ENCODE peak calls at places on chromosomes 1 and 21, in five cellular contexts. One of them, this sample, is unnamed. For H3K4me1, the result is how much of the 10 kb centered on the place peaks cover.

GRCh38 chr1:172628416-172628815 is 30.5 kb upstream of the FASLG start:
- DNase-seq in A549: no peak
- DNase-seq in heart left ventricle: no peak
- DNase-seq in heart right ventricle: no peak
- DNase-seq in mammary epithelial cell: no peak
- DNase-seq in this sample: no peak

GRCh38 chr1:148307583-148308185 is 155.6 kb upstream of the NBPF11 start:
- DNase-seq in mammary epithelial cell: no peak
- DNase-seq in heart left ventricle: no peak
- DNase-seq in A549: no peak
- DNase-seq in heart right ventricle: no peak
- DNase-seq in this sample: no peak

GRCh38 chr1:172775598-172776570 is 117.0 kb downstream of the FASLG start:
- DNase-seq in mammary epithelial cell: no peak
- DNase-seq in heart right ventricle: no peak
- DNase-seq in A549: no peak
- DNase-seq in heart left ventricle: no peak
- DNase-seq in this sample: no peak

GRCh38 chr1:110011527-110012041 is 22.8 kb upstream of the STRIP1 start:
- DNase-seq in heart left ventricle: no peak
- DNase-seq in mammary epithelial cell: peak
- DNase-seq in A549: peak
- DNase-seq in heart right ventricle: no peak
- DNase-seq in this sample: no peak

GRCh38 chr1:208154679-208155078 is 89.5 kb downstream of the PLXNA2 start:
- DNase-seq in mammary epithelial cell: no peak
- DNase-seq in heart left ventricle: no peak
- DNase-seq in heart right ventricle: no peak
- DNase-seq in A549: no peak
- DNase-seq in this sample: peak

GRCh38 chr1:165600793-165601192 is 30.2 kb upstream of the MGST3 start:
- DNase-seq in heart left ventricle: no peak
- DNase-seq in A549: no peak
- DNase-seq in heart right ventricle: no peak
- DNase-seq in mammary epithelial cell: no peak
- DNase-seq in this sample: no peak

GRCh38 chr1:112790920-112791722 is 76.0 kb upstream of the PPM1J start:
- DNase-seq in heart left ventricle: no peak
- DNase-seq in heart right ventricle: no peak
- DNase-seq in mammary epithelial cell: no peak
- DNase-seq in A549: no peak
- DNase-seq in this sample: no peak

GRCh38 chr1:175201061-175201508 is 8.5 kb upstream of the KIAA0040 start:
- DNase-seq in mammary epithelial cell: no peak
- DNase-seq in A549: no peak
- DNase-seq in heart right ventricle: peak
- DNase-seq in heart left ventricle: peak
- DNase-seq in this sample: no peak

GRCh38 chr1:58352476-58353092 is 193.9 kb downstream of the OMA1 start:
- DNase-seq in mammary epithelial cell: no peak
- DNase-seq in heart left ventricle: no peak
- DNase-seq in heart right ventricle: no peak
- DNase-seq in A549: no peak
- DNase-seq in this sample: no peak

GRCh38 chr1:165539908-165540307 is 3.9 kb upstream of the LRRC52 start:
- DNase-seq in A549: no peak
- DNase-seq in heart left ventricle: peak
- DNase-seq in heart right ventricle: peak
- DNase-seq in mammary epithelial cell: no peak
- DNase-seq in this sample: no peak

GRCh38 chr1:151975311-151976014 is 18.2 kb downstream of the S100A10 start:
- DNase-seq in heart left ventricle: no peak
- DNase-seq in mammary epithelial cell: no peak
- DNase-seq in heart right ventricle: no peak
- DNase-seq in A549: no peak
- DNase-seq in this sample: no peak

GRCh38 chr1:17601643-17602382 is 62.3 kb downstream of the ARHGEF10L start:
- DNase-seq in heart right ventricle: no peak
- DNase-seq in heart left ventricle: no peak
- DNase-seq in mammary epithelial cell: no peak
- DNase-seq in A549: no peak
- DNase-seq in this sample: no peak

GRCh38 chr1:180343931-180344406 is 113.9 kb downstream of the LHX4 start:
- DNase-seq in A549: no peak
- DNase-seq in heart left ventricle: no peak
- DNase-seq in heart right ventricle: no peak
- DNase-seq in mammary epithelial cell: peak
- DNase-seq in this sample: no peak

GRCh38 chr1:229579101-229579651 is 20.7 kb upstream of the ABCB10 start:
- DNase-seq in A549: no peak
- DNase-seq in heart right ventricle: peak
- DNase-seq in mammary epithelial cell: peak
- DNase-seq in heart left ventricle: peak
- DNase-seq in this sample: no peak

GRCh38 chr1:36486436-36487335 is 4.0 kb upstream of the CSF3R start:
- DNase-seq in heart right ventricle: peak
- DNase-seq in mammary epithelial cell: no peak
- DNase-seq in heart left ventricle: peak
- DNase-seq in A549: peak
- DNase-seq in this sample: peak

GRCh38 chr1:78911956-78912880 is 94.3 kb downstream of the ADGRL4 start:
- DNase-seq in heart right ventricle: no peak
- DNase-seq in mammary epithelial cell: no peak
- DNase-seq in A549: no peak
- DNase-seq in heart left ventricle: no peak
- DNase-seq in this sample: no peak

GRCh38 chr1:87648720-87649119 is 320.0 kb downstream of the LMO4 start:
- DNase-seq in heart left ventricle: no peak
- DNase-seq in heart right ventricle: no peak
- DNase-seq in mammary epithelial cell: no peak
- DNase-seq in A549: no peak
- DNase-seq in this sample: no peak

GRCh38 chr1:9004731-9005708 is 21.2 kb downstream of the SLC2A7 start:
- DNase-seq in heart right ventricle: peak
- DNase-seq in heart left ventricle: peak
- DNase-seq in A549: peak
- DNase-seq in mammary epithelial cell: peak
- DNase-seq in this sample: peak

GRCh38 chr1:160605792-160606520 is 26.7 kb upstream of the CD84 start:
- DNase-seq in heart left ventricle: no peak
- DNase-seq in heart right ventricle: no peak
- DNase-seq in mammary epithelial cell: peak
- DNase-seq in A549: no peak
- DNase-seq in this sample: no peak

GRCh38 chr1:209797978-209798639 is 7.8 kb downstream of the IRF6 start:
- DNase-seq in mammary epithelial cell: no peak
- DNase-seq in heart right ventricle: no peak
- DNase-seq in heart left ventricle: no peak
- DNase-seq in A549: no peak
- DNase-seq in this sample: no peak

GRCh38 chr1:23362218-23362713 is 7.4 kb downstream of the ZNF436 start:
- DNase-seq in mammary epithelial cell: no peak
- DNase-seq in heart right ventricle: no peak
- DNase-seq in heart left ventricle: no peak
- DNase-seq in A549: no peak
- DNase-seq in this sample: no peak

GRCh38 chr21:17045214-17045835 is 467.5 kb upstream of the CXADR start:
- DNase-seq in heart right ventricle: no peak
- DNase-seq in A549: no peak
- DNase-seq in mammary epithelial cell: peak
- DNase-seq in heart left ventricle: no peak
- DNase-seq in this sample: no peak

GRCh38 chr1:61101461-61102440 is 19.4 kb downstream of the NFIA start:
- DNase-seq in heart left ventricle: no peak
- DNase-seq in mammary epithelial cell: no peak
- DNase-seq in A549: no peak
- DNase-seq in heart right ventricle: no peak
- DNase-seq in this sample: no peak

GRCh38 chr1:56508523-56508983 is 70.8 kb downstream of the PLPP3 start:
- DNase-seq in heart right ventricle: peak
- DNase-seq in A549: no peak
- DNase-seq in mammary epithelial cell: peak
- DNase-seq in heart left ventricle: peak
- DNase-seq in this sample: peak

GRCh38 chr1:230463760-230464159 is 37.6 kb upstream of the PGBD5 start:
- DNase-seq in A549: no peak
- DNase-seq in heart left ventricle: peak
- DNase-seq in mammary epithelial cell: no peak
- DNase-seq in heart right ventricle: peak
- DNase-seq in this sample: no peak

GRCh38 chr1:31548899-31549806 is 27.2 kb upstream of the TINAGL1 start:
- DNase-seq in heart left ventricle: peak
- DNase-seq in mammary epithelial cell: peak
- DNase-seq in A549: peak
- DNase-seq in heart right ventricle: peak
- DNase-seq in this sample: peak

DNA sequence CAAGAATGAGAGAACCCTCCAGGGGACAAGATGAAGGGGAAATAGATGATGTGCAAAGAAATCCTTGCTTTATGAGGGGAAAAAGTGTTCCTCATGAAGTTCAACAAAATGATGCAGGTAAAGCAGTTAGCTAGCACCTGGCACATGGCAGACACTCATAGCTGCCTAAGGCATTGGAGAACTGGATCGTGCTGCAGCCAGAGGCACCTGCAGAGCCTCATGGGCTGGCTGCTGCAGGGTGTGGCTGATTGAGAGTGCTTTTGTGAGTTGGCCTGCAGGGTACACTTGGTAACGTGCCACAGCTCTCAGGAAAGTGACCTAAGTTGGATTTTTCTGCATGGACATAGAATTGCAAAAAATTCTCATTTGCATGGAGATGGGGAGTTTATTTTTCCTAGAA is 31.7 kb upstream of the IL20 start:
- DNase-seq in heart left ventricle: no peak
- DNase-seq in heart right ventricle: no peak
- DNase-seq in mammary epithelial cell: no peak
- DNase-seq in A549: no peak
- DNase-seq in this sample: no peak
- H3K4me1 ChIP-seq in heart left ventricle: under half
- H3K4me1 ChIP-seq in heart right ventricle: under half
- H3K4me1 ChIP-seq in mammary epithelial cell: under half
- H3K4me1 ChIP-seq in A549: under half
- H3K4me1 ChIP-seq in this sample: under half

GRCh38 chr1:42851960-42852607 is 5.7 kb downstream of the ZNF691 start:
- DNase-seq in mammary epithelial cell: no peak
- DNase-seq in heart right ventricle: no peak
- DNase-seq in A549: no peak
- DNase-seq in heart left ventricle: no peak
- DNase-seq in this sample: no peak
- TF ChIP-seq CTCF in mammary epithelial cell: no peak
- TF ChIP-seq CTCF in heart right ventricle: no peak
- TF ChIP-seq CTCF in A549: no peak
- TF ChIP-seq CTCF in heart left ventricle: no peak
- TF ChIP-seq CTCF in this sample: no peak

GRCh38 chr21:34091607-34092006 is 18.2 kb downstream of the MRPS6 start:
- DNase-seq in heart right ventricle: no peak
- DNase-seq in mammary epithelial cell: no peak
- DNase-seq in A549: no peak
- DNase-seq in heart left ventricle: no peak
- DNase-seq in this sample: no peak

GRCh38 chr21:34091032-34091431 is 17.7 kb downstream of the MRPS6 start:
- DNase-seq in A549: no peak
- DNase-seq in heart right ventricle: no peak
- DNase-seq in mammary epithelial cell: no peak
- DNase-seq in heart left ventricle: no peak
- DNase-seq in this sample: no peak

GRCh38 chr21:34094949-34095348 is 21.6 kb downstream of the MRPS6 start:
- DNase-seq in A549: no peak
- DNase-seq in heart left ventricle: no peak
- DNase-seq in mammary epithelial cell: no peak
- DNase-seq in heart right ventricle: no peak
- DNase-seq in this sample: no peak

GRCh38 chr21:34092241-34092921 is 19.0 kb downstream of the MRPS6 start:
- DNase-seq in heart left ventricle: no peak
- DNase-seq in heart right ventricle: no peak
- DNase-seq in A549: no peak
- DNase-seq in mammary epithelial cell: no peak
- DNase-seq in this sample: no peak

GRCh38 chr21:34093083-34093482 is 19.7 kb downstream of the MRPS6 start:
- DNase-seq in mammary epithelial cell: no peak
- DNase-seq in heart left ventricle: no peak
- DNase-seq in A549: no peak
- DNase-seq in heart right ventricle: no peak
- DNase-seq in this sample: no peak
- H3K4me3 ChIP-seq in mammary epithelial cell: no peak
- H3K4me3 ChIP-seq in heart left ventricle: no peak
- H3K4me3 ChIP-seq in A549: no peak
- H3K4me3 ChIP-seq in heart right ventricle: no peak
- H3K4me3 ChIP-seq in this sample: no peak

DNA sequence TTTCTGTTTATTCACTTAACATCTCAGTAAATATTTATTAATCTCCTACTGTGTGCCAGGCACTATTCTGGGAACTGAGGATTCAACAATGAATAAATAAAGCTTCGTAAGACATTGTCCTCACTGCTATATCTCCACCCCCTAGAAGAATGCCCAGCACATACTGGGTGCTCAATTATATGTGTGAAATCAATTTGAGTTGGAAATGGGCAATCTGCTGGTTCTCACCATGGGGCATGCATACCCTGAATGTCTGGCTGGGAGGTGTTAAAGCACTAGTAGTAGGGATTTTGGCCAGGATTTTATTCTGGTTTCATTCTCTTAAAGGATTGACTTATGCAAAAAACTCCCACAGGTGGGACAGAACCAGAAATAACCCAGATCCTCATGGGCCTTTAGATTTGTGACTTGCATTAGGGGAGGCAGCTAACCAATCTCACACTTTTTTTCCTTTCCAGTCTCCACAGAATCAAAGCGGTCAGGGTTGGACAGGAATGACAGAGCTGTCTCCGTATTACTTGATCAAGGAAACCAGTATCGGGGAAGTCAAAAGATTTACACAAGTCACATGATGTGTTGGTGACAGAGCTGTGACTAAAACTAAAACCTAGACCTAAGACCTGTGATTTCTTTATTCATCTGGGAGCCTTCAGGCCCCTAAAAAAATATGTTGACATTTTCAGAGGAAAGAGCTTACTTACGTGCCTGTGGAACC is 12.8 kb downstream of the GFI1 start:
- DNase-seq in heart right ventricle: no peak
- DNase-seq in A549: no peak
- DNase-seq in heart left ventricle: no peak
- DNase-seq in mammary epithelial cell: no peak
- DNase-seq in this sample: no peak
- H3K4me1 ChIP-seq in heart right ventricle: under half
- H3K4me1 ChIP-seq in A549: under half
- H3K4me1 ChIP-seq in heart left ventricle: under half
- H3K4me1 ChIP-seq in mammary epithelial cell: under half
- H3K4me1 ChIP-seq in this sample: under half

This sample was measured in lung.